ENCODE peak calls at places on chromosomes 5 and 9, in six cellular contexts. C is neural progenitor cell, W is GM23338, G is H1, P is fibroblast of lung, I is K562. X is an unnamed sample. For H3K4me1 and H3K79me2, the result is how much of the 10 kb centered on the place peaks cover.

GRCh38 chr5:10762178-10762775 is 1.2 kb upstream of the DAP start:
- DNase-seq in C (peak), I (peak), G (no peak), P (no peak), W (no peak), X (no peak)

GRCh38 chr9:15403155-15403554 is 19.5 kb upstream of the SNAPC3 start:
- DNase-seq in P (no peak), I (peak), C (peak), G (no peak), W (peak), X (peak)

GRCh38 chr5:42994285-42995151 is 45.6 kb downstream of the ANXA2R start:
- DNase-seq in W (peak), G (no peak), I (peak), C (peak), P (peak), X (peak)

GRCh38 chr5:131609774-131610173 is 25.3 kb downstream of the RAPGEF6 start:
- DNase-seq in W (no peak), G (no peak), C (no peak), P (no peak), I (no peak), X (no peak)

GRCh38 chr5:128537306-128537998 is 593 bp downstream of the FBN2 start:
- DNase-seq in I (no peak), C (peak), W (peak), P (peak), G (no peak), X (peak)

GRCh38 chr5:142863856-142864255 is 93.7 kb downstream of the ARHGAP26 start:
- DNase-seq in W (peak), P (no peak), C (no peak), I (peak), G (no peak), X (no peak)

GRCh38 chr9:70474413-70474812 is 60.0 kb upstream of the KLF9 start:
- DNase-seq in I (no peak), W (no peak), G (no peak), C (no peak), P (no peak), X (no peak)

GRCh38 chr9:110126986-110127864 is 80.7 kb downstream of the C9orf152 start:
- DNase-seq in C (peak), I (no peak), G (no peak), W (peak), P (peak), X (no peak)

GRCh38 chr9:16085167-16085718 is 532.4 kb downstream of the CCDC171 start:
- DNase-seq in G (no peak), W (no peak), C (no peak), P (no peak), I (no peak), X (peak)

GRCh38 chr9:116647515-116647809 is 39.6 kb upstream of the TRIM32 start:
- DNase-seq in C (no peak), I (no peak), P (no peak), G (no peak), W (no peak), X (no peak)

GRCh38 chr5:68838157-68838718 is 255.6 kb upstream of the SLC30A5 start:
- DNase-seq in C (no peak), G (no peak), W (no peak), P (no peak), I (no peak), X (no peak)

GRCh38 chr9:131503626-131504465 is 1.1 kb downstream of the POMT1 start:
- DNase-seq in C (peak), W (peak), I (peak), P (peak), G (peak), X (peak)

DNA sequence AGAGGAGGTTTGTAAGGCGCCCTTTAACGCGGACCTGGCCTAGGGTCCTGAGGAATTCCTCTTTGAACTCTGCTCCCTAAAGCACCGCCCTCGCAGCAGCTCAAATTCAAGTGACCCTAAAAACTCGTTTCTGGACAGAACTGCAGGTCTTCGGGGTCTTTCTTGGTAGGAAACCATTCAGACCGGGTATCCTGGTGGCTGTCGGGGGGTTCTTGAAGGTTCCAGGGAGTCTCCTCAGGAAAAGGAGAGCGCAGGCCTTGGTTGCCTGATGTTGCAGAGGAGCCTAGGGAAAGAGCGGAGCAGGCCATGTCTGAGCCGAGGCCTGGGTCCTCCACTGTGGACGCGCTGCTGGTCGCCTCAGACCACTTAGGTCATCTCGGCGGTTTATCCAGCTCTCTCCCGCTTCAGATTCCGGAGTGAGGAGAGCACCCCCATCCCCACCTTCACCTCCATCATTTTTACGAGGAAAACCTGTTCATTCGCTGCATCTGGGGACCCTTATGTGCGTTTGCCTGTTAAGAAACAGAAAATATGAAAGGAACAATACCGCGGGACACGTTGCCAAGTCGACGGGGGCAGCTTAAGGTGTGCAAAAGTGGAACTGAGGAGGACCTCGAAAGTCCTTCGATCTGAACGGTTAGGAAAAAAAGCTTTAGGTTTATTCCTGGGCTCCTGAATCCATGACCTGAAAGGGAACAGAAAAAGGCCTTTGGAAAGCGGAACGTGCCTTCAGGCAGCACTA is 299.4 kb downstream of the PARP8 start:
- DNase-seq in C (peak), P (no peak), G (no peak), W (peak), I (no peak), X (no peak)
- TF ChIP-seq EZH2 in C (peak), P (no peak), G (peak), W (peak), I (no peak), X (no peak)

GRCh38 chr5:149640350-149640999 is 59.2 kb downstream of the ARHGEF37 start:
- DNase-seq in C (no peak), G (no peak), W (no peak), I (no peak), P (no peak), X (no peak)
- H3K4me1 ChIP-seq in C (under half), G (under half), W (under half), I (under half), P (under half), X (under half)

GRCh38 chr9:77906991-77907390 is 124.6 kb downstream of the GNAQ start:
- DNase-seq in G (no peak), W (no peak), C (no peak), P (peak), I (no peak), X (no peak)

GRCh38 chr9:77908293-77908692 is 123.3 kb downstream of the GNAQ start:
- DNase-seq in C (no peak), G (no peak), W (no peak), P (no peak), I (no peak), X (no peak)

GRCh38 chr9:77907581-77907980 is 124.0 kb downstream of the GNAQ start:
- DNase-seq in I (no peak), P (peak), G (no peak), W (no peak), C (no peak), X (peak)

GRCh38 chr9:77910216-77910615 is 121.4 kb downstream of the GNAQ start:
- DNase-seq in C (no peak), W (no peak), I (no peak), G (no peak), P (no peak), X (peak)

GRCh38 chr9:77909306-77909705 is 122.3 kb downstream of the GNAQ start:
- DNase-seq in C (no peak), G (no peak), W (no peak), P (no peak), I (peak), X (no peak)
- H3K79me2 ChIP-seq in C (under half), G (under half), W (under half), P (under half), I (half or more), X (half or more)

GRCh38 chr9:81317939-81318338 is 371.4 kb downstream of the TLE1 start:
- DNase-seq in W (no peak), P (no peak), C (peak), I (no peak), G (no peak), X (peak)
- TF ChIP-seq EZH2 in W (no peak), P (no peak), C (no peak), I (no peak), G (no peak), X (no peak)

DNA sequence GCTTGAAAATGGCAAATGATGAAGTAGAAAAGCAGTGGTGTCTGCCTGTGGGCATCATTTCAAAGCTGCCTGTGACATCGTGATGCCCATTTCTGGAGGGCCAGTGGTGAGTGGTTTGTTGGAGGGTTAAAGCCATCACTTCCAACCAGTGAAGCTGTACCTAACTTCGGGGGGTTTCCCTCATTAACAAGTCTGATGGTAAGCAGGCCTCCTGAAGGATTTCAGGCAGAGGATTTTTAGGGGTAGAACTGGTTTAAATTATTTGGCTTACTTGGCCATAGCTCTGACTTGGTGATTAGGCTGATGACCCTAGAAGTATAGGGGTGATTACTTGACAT is 10.7 kb downstream of the TNFAIP8 start:
- DNase-seq in W (no peak), C (no peak), P (no peak), G (no peak), I (no peak), X (no peak)
- H3K4me1 ChIP-seq in W (under half), C (under half), P (under half), G (under half), I (under half), X (half or more)

GRCh38 chr5:883475-884181 is 9.0 kb downstream of the BRD9 start:
- DNase-seq in W (no peak), G (no peak), P (no peak), C (no peak), I (no peak), X (no peak)
- H3K79me2 ChIP-seq in W (half or more), G (half or more), P (under half), C (under half), I (half or more), X (half or more)

GRCh38 chr5:168527756-168528295 is 1.3 kb upstream of the FBLL1 start:
- DNase-seq in W (no peak), G (no peak), P (no peak), I (no peak), C (no peak), X (no peak)

GRCh38 chr5:168530751-168531150 is 1.6 kb downstream of the FBLL1 start:
- DNase-seq in W (no peak), P (no peak), I (no peak), C (no peak), G (no peak), X (peak)

GRCh38 chr5:168531191-168531590 is 2.1 kb downstream of the FBLL1 start:
- DNase-seq in G (no peak), P (no peak), I (no peak), C (peak), W (no peak), X (no peak)

GRCh38 chr5:168529361-168530234 is 493 bp downstream of the FBLL1 start:
- DNase-seq in P (no peak), W (peak), C (peak), G (no peak), I (no peak), X (peak)

GRCh38 chr5:168528521-168529360 is at the start of gene FBLL1:
- DNase-seq in I (peak), P (peak), W (peak), G (no peak), C (peak), X (peak)
- TF ChIP-seq EZH2 in I (no peak), P (peak), W (no peak), G (no peak), C (peak), X (peak)

DNA sequence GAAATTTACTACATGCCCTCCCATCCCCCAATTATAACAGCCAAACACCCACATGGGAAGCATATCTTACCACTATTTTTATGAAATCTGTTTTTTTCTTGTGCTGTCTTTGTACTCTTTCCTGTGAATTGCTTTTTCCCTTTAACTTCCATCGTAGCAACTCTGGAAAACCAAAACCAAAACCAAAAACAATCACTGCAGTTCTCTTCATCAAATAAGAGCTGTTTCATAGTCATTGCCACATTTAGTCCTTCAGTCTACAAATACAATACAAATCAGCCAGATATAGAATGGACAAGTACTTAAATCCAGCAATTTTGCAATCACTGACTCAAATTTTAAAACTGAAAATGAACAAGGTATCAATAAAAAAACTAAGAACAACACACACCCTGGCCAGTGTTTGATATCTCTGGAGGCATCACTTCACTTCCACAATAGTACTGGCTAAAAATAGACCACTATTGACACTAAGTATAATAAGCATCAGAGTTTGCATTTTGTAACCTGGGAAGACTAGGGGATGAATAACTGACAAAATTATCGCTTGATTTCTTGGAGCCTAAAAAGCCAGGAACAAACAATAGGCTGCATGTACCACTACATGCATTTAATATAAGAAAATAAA is 5.4 kb downstream of the PUM3 start:
- DNase-seq in C (no peak), W (no peak), P (peak), I (no peak), G (no peak), X (peak)
- H3K4me1 ChIP-seq in C (under half), W (under half), P (under half), I (under half), G (under half), X (under half)

DNA sequence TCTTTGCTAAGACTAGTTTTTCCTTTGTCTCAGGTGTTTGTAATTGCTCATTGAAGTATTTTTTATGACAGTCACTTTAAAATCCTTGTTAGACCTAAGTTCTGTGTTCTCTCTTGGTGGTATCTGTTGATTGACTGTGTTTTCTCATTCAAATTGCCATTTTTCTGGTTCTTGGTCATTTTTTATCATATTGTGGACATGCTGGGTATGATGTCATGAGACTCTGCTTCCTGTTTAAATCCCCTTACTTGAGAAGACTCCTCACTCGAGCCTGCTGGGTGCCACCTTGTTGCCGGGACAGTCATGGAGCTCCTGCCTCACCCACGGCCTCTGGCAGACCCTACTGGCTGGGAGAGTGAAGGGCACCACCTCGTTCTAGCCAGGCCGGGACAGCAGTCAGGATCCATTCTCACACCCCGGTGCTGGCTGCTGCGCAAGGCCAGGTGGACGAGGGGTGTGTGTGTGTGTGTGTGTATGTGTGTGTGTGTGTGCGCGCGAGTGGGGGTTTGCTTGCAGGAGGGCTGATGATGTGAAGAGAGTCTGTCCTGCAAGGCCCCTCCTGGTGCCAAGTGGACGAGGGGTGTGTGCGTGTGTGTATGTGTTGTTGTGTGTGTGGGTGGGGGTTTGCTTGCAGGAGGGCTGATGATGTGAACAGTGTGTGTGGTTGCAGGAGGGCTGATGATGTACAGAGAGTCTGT is 4.4 kb downstream of the CEP72 start:
- DNase-seq in W (no peak), C (no peak), I (no peak), P (no peak), G (no peak), X (no peak)
- H3K79me2 ChIP-seq in W (half or more), C (half or more), I (half or more), P (under half), G (half or more), X (under half)

X was measured in GM23248.